ENCODE peak calls at places on chromosomes 11 and 22, in nine cellular contexts. M is stimulated activated CD4-positive, alpha-beta T cell treated with anti-CD3 and anti-CD28 coated beads, Interleukin-12 subunit alpha, Interleukin-12 subunit beta, amount 100 ng/mL, for 4 hours; Y is LoVo; I is activated CD4-positive, CD25-positive, alpha-beta regulatory T cell; C is Kasumi-1; E is left ventricle myocardium inferior; B is T follicular helper cell; R is NT2/D1; X is substantia nigra. J is an unnamed sample.

GRCh38 chr22:41770715-41771452 is 29.6 kb upstream of the CCDC134 start:
- DNase-seq in X (no peak), M (no peak), C (no peak), R (no peak), I (no peak), E (no peak), B (no peak), Y (no peak), J (no peak)

GRCh38 chr22:29702025-29702930 is 17.5 kb upstream of the CABP7 start:
- DNase-seq in X (no peak), C (no peak), R (no peak), I (no peak), E (no peak), B (no peak), Y (peak; percentile 37), M (no peak), J (no peak)

GRCh38 chr11:85767277-85767676 is 43.7 kb downstream of the SYTL2 start:
- DNase-seq in R (no peak), B (no peak), M (no peak), I (no peak), C (no peak), Y (no peak), E (no peak), X (no peak), J (no peak)

GRCh38 chr11:129694966-129695365 is 120.7 kb upstream of the TMEM45B start:
- DNase-seq in C (peak; percentile 2), E (no peak), M (no peak), R (no peak), X (no peak), Y (no peak), B (no peak), I (no peak), J (no peak)

GRCh38 chr11:126430581-126431320 is 75.3 kb downstream of the ST3GAL4 start:
- DNase-seq in M (no peak), E (no peak), B (no peak), R (no peak), Y (peak; percentile 60), C (no peak), X (no peak), I (no peak), J (no peak)

GRCh38 chr11:46741600-46742484 is 22.8 kb downstream of the F2 start:
- DNase-seq in Y (no peak), C (no peak), E (no peak), B (no peak), X (no peak), I (no peak), R (no peak), M (no peak), J (no peak)

GRCh38 chr22:38068641-38069371 is 11.6 kb downstream of the PICK1 start:
- DNase-seq in Y (no peak), I (no peak), E (no peak), R (no peak), X (no peak), B (no peak), C (no peak), M (no peak), J (no peak)

GRCh38 chr22:26086359-26086758 is 82.9 kb upstream of the SEZ6L start:
- DNase-seq in X (no peak), B (no peak), R (no peak), C (peak; percentile 21), Y (no peak), I (no peak), E (no peak), M (no peak), J (no peak)

GRCh38 chr11:46332568-46333128 is 14.6 kb upstream of the DGKZ start:
- DNase-seq in X (no peak), I (no peak), R (no peak), C (no peak), E (no peak), B (no peak), M (peak; percentile 66), Y (no peak), J (no peak)